ENCODE peak calls at places on chromosome 9, in six cellular contexts. H, L, I, Q, O and V are unnamed samples. For H3K4me1 and H3K27me3, the result is how much of the 10 kb centered on the place peaks cover.

GRCh38 chr9:113467183-113467582 is 3.7 kb downstream of the RGS3 start:
- DNase-seq in Q (no peak), I (no peak), H (no peak), O (no peak), L (no peak), V (no peak)

GRCh38 chr9:123287639-123288038 is 19.3 kb upstream of the STRBP start:
- DNase-seq in Q (no peak), L (no peak), O (no peak), H (no peak), I (no peak), V (no peak)

GRCh38 chr9:10232352-10232930 is 380.4 kb downstream of the PTPRD start:
- DNase-seq in H (no peak), Q (peak), O (no peak), I (no peak), L (peak), V (no peak)

GRCh38 chr9:98455256-98455956 is 200.0 kb upstream of the TBC1D2 start:
- DNase-seq in O (no peak), Q (no peak), H (no peak), I (no peak), L (peak), V (no peak)

GRCh38 chr9:73229543-73229942 is 77.9 kb downstream of the ANXA1 start:
- DNase-seq in I (no peak), O (no peak), Q (no peak), H (no peak), L (no peak), V (no peak)

GRCh38 chr9:98330831-98331230 is 75.4 kb upstream of the TBC1D2 start:
- DNase-seq in H (no peak), Q (peak), O (no peak), L (peak), I (no peak), V (no peak)

GRCh38 chr9:104992696-104993095 is 64.7 kb upstream of the ABCA1 start:
- DNase-seq in O (no peak), I (no peak), H (no peak), L (peak), Q (peak), V (no peak)

GRCh38 chr9:27124151-27124550 is 15.1 kb downstream of the TEK start:
- DNase-seq in O (no peak), I (no peak), Q (peak), L (peak), H (no peak), V (no peak)

GRCh38 chr9:112764344-112764743 is 13.8 kb downstream of the SNX30 start:
- DNase-seq in H (no peak), O (no peak), I (no peak), L (peak), Q (peak), V (no peak)

GRCh38 chr9:113042884-113043657 is 13.5 kb downstream of the ZFP37 start:
- DNase-seq in I (no peak), Q (no peak), O (no peak), L (peak), H (no peak), V (no peak)

GRCh38 chr9:33750839-33751339 is 44.5 kb upstream of the PRSS3 start:
- DNase-seq in I (peak), O (no peak), H (no peak), L (no peak), Q (no peak), V (no peak)

GRCh38 chr9:75181748-75182147 is 93.4 kb downstream of the OSTF1 start:
- DNase-seq in I (no peak), O (no peak), Q (peak), L (peak), H (peak), V (no peak)

GRCh38 chr9:108634164-108634563 is 221.6 kb downstream of the ACTL7B start:
- DNase-seq in H (peak), I (no peak), Q (no peak), L (no peak), O (no peak), V (no peak)

GRCh38 chr9:2281803-2282185 is 266.6 kb downstream of the SMARCA2 start:
- DNase-seq in O (no peak), Q (peak), I (no peak), L (peak), H (no peak), V (no peak)

GRCh38 chr9:91902465-91903125 is 47.4 kb downstream of the ROR2 start:
- DNase-seq in Q (peak), L (no peak), O (no peak), I (no peak), H (no peak), V (no peak)

GRCh38 chr9:134141906-134142305 is 6.0 kb downstream of the WDR5 start:
- DNase-seq in Q (no peak), O (no peak), I (no peak), H (no peak), L (no peak), V (no peak)

GRCh38 chr9:133689151-133689763 is 48.9 kb downstream of the SARDH start:
- DNase-seq in I (peak), O (no peak), Q (no peak), H (no peak), L (no peak), V (no peak)

GRCh38 chr9:79667716-79668458 is 96.1 kb downstream of the TLE4 start:
- DNase-seq in H (no peak), I (no peak), L (no peak), Q (no peak), O (no peak), V (no peak)

GRCh38 chr9:92715488-92716231 is 45.7 kb upstream of the IPPK start:
- DNase-seq in L (peak), O (no peak), I (peak), H (peak), Q (no peak), V (no peak)

GRCh38 chr9:121887553-121888437 is 205.3 kb downstream of the TTLL11 start:
- DNase-seq in H (no peak), L (no peak), I (no peak), O (no peak), Q (no peak), V (no peak)

GRCh38 chr9:87324613-87325194 is 173.0 kb upstream of the DAPK1 start:
- DNase-seq in I (no peak), Q (peak), H (no peak), O (peak), L (peak), V (no peak)

GRCh38 chr9:107239474-107239873 is 43.6 kb upstream of the RAD23B start:
- DNase-seq in H (no peak), O (no peak), I (no peak), L (no peak), Q (peak), V (no peak)

GRCh38 chr9:99822596-99823391 is 1.1 kb downstream of the NR4A3 start:
- DNase-seq in Q (peak), L (peak), O (no peak), H (no peak), I (peak), V (no peak)

GRCh38 chr9:136852664-136853595 is 784 bp downstream of the MAMDC4 start:
- DNase-seq in H (no peak), O (no peak), Q (no peak), I (peak), L (no peak), V (no peak)

GRCh38 chr9:136851941-136852663 is at the start of gene MAMDC4:
- DNase-seq in O (no peak), L (no peak), H (no peak), Q (no peak), I (peak), V (no peak)

GRCh38 chr9:136854113-136854841 is 2.1 kb downstream of the MAMDC4 start:
- DNase-seq in I (peak), O (no peak), H (no peak), Q (no peak), L (no peak), V (no peak)

GRCh38 chr9:136854842-136855460 is 2.8 kb downstream of the MAMDC4 start:
- DNase-seq in H (no peak), L (no peak), I (peak), O (no peak), Q (no peak), V (no peak)

GRCh38 chr9:136853596-136854112 is 1.5 kb downstream of the MAMDC4 start:
- DNase-seq in H (no peak), Q (no peak), O (no peak), L (no peak), I (peak), V (no peak)
- H3K4me1 ChIP-seq in H (under half), Q (under half), O (under half), L (under half), I (under half), V (under half)

GRCh38 chr9:1273859-1274258 is 223.7 kb downstream of the DMRT2 start:
- DNase-seq in O (no peak), H (no peak), I (no peak), L (no peak), Q (no peak), V (no peak)
- H3K27me3 ChIP-seq in O (under half), H (under half), I (under half), L (under half), Q (under half), V (under half)

GRCh38 chr9:37028425-37029031 is 5.5 kb downstream of the PAX5 start:
- DNase-seq in Q (no peak), H (no peak), O (no peak), L (no peak), I (no peak), V (no peak)

GRCh38 chr9:37025381-37026084 is 8.5 kb downstream of the PAX5 start:
- DNase-seq in O (no peak), I (no peak), L (no peak), Q (no peak), H (no peak), V (no peak)

GRCh38 chr9:37027582-37028424 is 6.3 kb downstream of the PAX5 start:
- DNase-seq in I (peak), L (peak), Q (peak), H (peak), O (peak), V (peak)

GRCh38 chr9:37026085-37026935 is 7.8 kb downstream of the PAX5 start:
- DNase-seq in O (no peak), H (no peak), I (peak), Q (no peak), L (no peak), V (no peak)

GRCh38 chr9:37026936-37027581 is 7.0 kb downstream of the PAX5 start:
- DNase-seq in Q (no peak), I (no peak), H (no peak), L (no peak), O (no peak), V (no peak)
- H3K4me1 ChIP-seq in Q (under half), I (under half), H (under half), L (under half), O (under half), V (under half)

GRCh38 chr9:20925256-20926046 is 106.0 kb downstream of the HACD4 start:
- DNase-seq in Q (no peak), O (no peak), H (no peak), L (no peak), I (no peak), V (no peak)

GRCh38 chr9:20921362-20921761 is 110.1 kb downstream of the HACD4 start:
- DNase-seq in O (no peak), L (no peak), H (no peak), Q (peak), I (no peak), V (no peak)
- H3K27me3 ChIP-seq in O (under half), L (under half), H (under half), Q (under half), I (under half), V (under half)